ENCODE peak calls at places on chromosome 14, in six cellular contexts. One of them, this sample, is unnamed.

GRCh38 chr14:28763914-28764848 is 2.4 kb upstream of the FOXG1 start:
- DNase-seq in A549: no peak
- DNase-seq in HepG2: no peak
- DNase-seq in K562: no peak
- DNase-seq in GM12878: no peak
- DNase-seq in endothelial cell of umbilical vein: no peak
- DNase-seq in this sample: no peak

GRCh38 chr14:44914849-44915248 is 46.9 kb downstream of the KLHL28 start:
- DNase-seq in A549: peak
- DNase-seq in HepG2: peak
- DNase-seq in K562: no peak
- DNase-seq in GM12878: no peak
- DNase-seq in endothelial cell of umbilical vein: no peak
- DNase-seq in this sample: no peak

GRCh38 chr14:23727566-23728335 is 91.6 kb downstream of the DHRS2 start:
- DNase-seq in A549: peak
- DNase-seq in HepG2: peak
- DNase-seq in K562: peak
- DNase-seq in GM12878: no peak
- DNase-seq in endothelial cell of umbilical vein: peak
- DNase-seq in this sample: peak

GRCh38 chr14:58078068-58078467 is 73.9 kb downstream of the ARMH4 start:
- DNase-seq in A549: no peak
- DNase-seq in HepG2: no peak
- DNase-seq in K562: no peak
- DNase-seq in GM12878: no peak
- DNase-seq in endothelial cell of umbilical vein: no peak
- DNase-seq in this sample: no peak

GRCh38 chr14:33704486-33704885 is 246.4 kb downstream of the EGLN3 start:
- DNase-seq in A549: no peak
- DNase-seq in HepG2: no peak
- DNase-seq in K562: no peak
- DNase-seq in GM12878: no peak
- DNase-seq in endothelial cell of umbilical vein: no peak
- DNase-seq in this sample: no peak

GRCh38 chr14:36518031-36518585 is 1.9 kb downstream of the NKX2-1 start:
- DNase-seq in A549: no peak
- DNase-seq in HepG2: no peak
- DNase-seq in K562: no peak
- DNase-seq in GM12878: no peak
- DNase-seq in endothelial cell of umbilical vein: no peak
- DNase-seq in this sample: no peak

GRCh38 chr14:22886500-22887259 is 3.7 kb downstream of the REM2 start:
- DNase-seq in A549: peak
- DNase-seq in HepG2: no peak
- DNase-seq in K562: peak
- DNase-seq in GM12878: peak
- DNase-seq in endothelial cell of umbilical vein: peak
- DNase-seq in this sample: peak

GRCh38 chr14:94936901-94937321 is 167.0 kb upstream of the GSC start:
- DNase-seq in A549: no peak
- DNase-seq in HepG2: no peak
- DNase-seq in K562: no peak
- DNase-seq in GM12878: no peak
- DNase-seq in endothelial cell of umbilical vein: no peak
- DNase-seq in this sample: no peak

GRCh38 chr14:25516838-25517237 is 466.9 kb upstream of the STXBP6 start:
- DNase-seq in A549: no peak
- DNase-seq in HepG2: no peak
- DNase-seq in K562: no peak
- DNase-seq in GM12878: no peak
- DNase-seq in endothelial cell of umbilical vein: no peak
- DNase-seq in this sample: no peak

GRCh38 chr14:68669101-68669500 is 123.8 kb downstream of the ZFP36L1 start:
- DNase-seq in A549: no peak
- DNase-seq in HepG2: no peak
- DNase-seq in K562: no peak
- DNase-seq in GM12878: no peak
- DNase-seq in endothelial cell of umbilical vein: no peak
- DNase-seq in this sample: no peak

GRCh38 chr14:35254736-35255135 is 37.4 kb upstream of the PSMA6 start:
- DNase-seq in A549: no peak
- DNase-seq in HepG2: no peak
- DNase-seq in K562: no peak
- DNase-seq in GM12878: peak
- DNase-seq in endothelial cell of umbilical vein: no peak
- DNase-seq in this sample: peak

GRCh38 chr14:20427231-20428009 is 8.5 kb downstream of the KLHL33 start:
- DNase-seq in A549: peak
- DNase-seq in HepG2: peak
- DNase-seq in K562: peak
- DNase-seq in GM12878: peak
- DNase-seq in endothelial cell of umbilical vein: peak
- DNase-seq in this sample: peak

GRCh38 chr14:68444449-68445168 is 348.3 kb downstream of the ZFP36L1 start:
- DNase-seq in A549: no peak
- DNase-seq in HepG2: peak
- DNase-seq in K562: no peak
- DNase-seq in GM12878: no peak
- DNase-seq in endothelial cell of umbilical vein: peak
- DNase-seq in this sample: no peak

GRCh38 chr14:63938198-63939005 is 85.6 kb downstream of the SYNE2 start:
- DNase-seq in A549: no peak
- DNase-seq in HepG2: no peak
- DNase-seq in K562: no peak
- DNase-seq in GM12878: peak
- DNase-seq in endothelial cell of umbilical vein: no peak
- DNase-seq in this sample: no peak

GRCh38 chr14:85531594-85532391 is 1.8 kb downstream of the FLRT2 start:
- DNase-seq in A549: peak
- DNase-seq in HepG2: no peak
- DNase-seq in K562: no peak
- DNase-seq in GM12878: no peak
- DNase-seq in endothelial cell of umbilical vein: peak
- DNase-seq in this sample: no peak

GRCh38 chr14:58898655-58899316 is 261.0 kb downstream of the DACT1 start:
- DNase-seq in A549: peak
- DNase-seq in HepG2: no peak
- DNase-seq in K562: no peak
- DNase-seq in GM12878: no peak
- DNase-seq in endothelial cell of umbilical vein: peak
- DNase-seq in this sample: no peak

GRCh38 chr14:57769863-57770523 is 95.9 kb downstream of the SLC35F4 start:
- DNase-seq in A549: no peak
- DNase-seq in HepG2: no peak
- DNase-seq in K562: no peak
- DNase-seq in GM12878: no peak
- DNase-seq in endothelial cell of umbilical vein: no peak
- DNase-seq in this sample: no peak

GRCh38 chr14:63454863-63455622 is 88.1 kb downstream of the PPP2R5E start:
- DNase-seq in A549: no peak
- DNase-seq in HepG2: no peak
- DNase-seq in K562: no peak
- DNase-seq in GM12878: no peak
- DNase-seq in endothelial cell of umbilical vein: no peak
- DNase-seq in this sample: peak

GRCh38 chr14:91249841-91250616 is 5.5 kb upstream of the GPR68 start:
- DNase-seq in A549: peak
- DNase-seq in HepG2: peak
- DNase-seq in K562: peak
- DNase-seq in GM12878: peak
- DNase-seq in endothelial cell of umbilical vein: no peak
- DNase-seq in this sample: peak

GRCh38 chr14:91901449-91902250 is 34.3 kb upstream of the TC2N start:
- DNase-seq in A549: no peak
- DNase-seq in HepG2: no peak
- DNase-seq in K562: no peak
- DNase-seq in GM12878: no peak
- DNase-seq in endothelial cell of umbilical vein: peak
- DNase-seq in this sample: no peak

GRCh38 chr14:94320243-94320642 is 2.9 kb downstream of the SERPINA6 start:
- DNase-seq in A549: peak
- DNase-seq in HepG2: peak
- DNase-seq in K562: no peak
- DNase-seq in GM12878: no peak
- DNase-seq in endothelial cell of umbilical vein: no peak
- DNase-seq in this sample: peak

GRCh38 chr14:54440037-54440436 is 1.1 kb downstream of the CNIH1 start:
- DNase-seq in A549: no peak
- DNase-seq in HepG2: no peak
- DNase-seq in K562: no peak
- DNase-seq in GM12878: no peak
- DNase-seq in endothelial cell of umbilical vein: peak
- DNase-seq in this sample: no peak

GRCh38 chr14:100155049-100155621 is 4.3 kb downstream of the DEGS2 start:
- DNase-seq in A549: peak
- DNase-seq in HepG2: peak
- DNase-seq in K562: peak
- DNase-seq in GM12878: no peak
- DNase-seq in endothelial cell of umbilical vein: peak
- DNase-seq in this sample: peak

GRCh38 chr14:27392153-27392552 is 794.3 kb upstream of the NOVA1 start:
- DNase-seq in A549: no peak
- DNase-seq in HepG2: no peak
- DNase-seq in K562: no peak
- DNase-seq in GM12878: no peak
- DNase-seq in endothelial cell of umbilical vein: peak
- DNase-seq in this sample: no peak

GRCh38 chr14:89900822-89901221 is 53.7 kb downstream of the EFCAB11 start:
- DNase-seq in A549: no peak
- DNase-seq in HepG2: no peak
- DNase-seq in K562: no peak
- DNase-seq in GM12878: no peak
- DNase-seq in endothelial cell of umbilical vein: peak
- DNase-seq in this sample: no peak

DNA sequence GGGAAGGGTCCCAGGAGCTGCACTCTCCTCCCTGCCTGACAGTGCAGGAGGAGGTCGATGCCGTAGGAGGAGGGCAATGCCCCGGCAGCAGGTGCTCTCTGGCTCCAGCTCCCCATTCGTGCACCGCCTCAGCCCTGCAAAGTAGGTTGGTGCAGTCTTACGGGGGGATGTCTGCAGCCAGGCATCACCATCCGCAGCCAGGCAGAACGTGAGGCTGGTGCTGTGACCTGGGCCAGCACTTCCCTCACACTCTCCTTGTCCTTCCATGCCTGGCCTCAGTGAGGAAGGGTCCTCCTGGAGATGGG is 185.0 kb upstream of the C14orf180 start:
- DNase-seq in A549: no peak
- DNase-seq in HepG2: no peak
- DNase-seq in K562: no peak
- DNase-seq in GM12878: no peak
- DNase-seq in endothelial cell of umbilical vein: no peak
- DNase-seq in this sample: no peak
- TF ChIP-seq MYC in A549: no peak
- TF ChIP-seq MYC in HepG2: no peak
- TF ChIP-seq MYC in K562: no peak
- TF ChIP-seq MYC in GM12878: no peak
- TF ChIP-seq MYC in endothelial cell of umbilical vein: no peak
- TF ChIP-seq MYC in this sample: no peak

GRCh38 chr14:76516884-76517283 is 140.9 kb downstream of the ESRRB start:
- DNase-seq in A549: no peak
- DNase-seq in HepG2: no peak
- DNase-seq in K562: no peak
- DNase-seq in GM12878: no peak
- DNase-seq in endothelial cell of umbilical vein: no peak
- DNase-seq in this sample: peak
- TF ChIP-seq MAX in A549: no peak
- TF ChIP-seq MAX in HepG2: no peak
- TF ChIP-seq MAX in K562: no peak
- TF ChIP-seq MAX in GM12878: no peak
- TF ChIP-seq MAX in endothelial cell of umbilical vein: no peak
- TF ChIP-seq MAX in this sample: no peak

DNA sequence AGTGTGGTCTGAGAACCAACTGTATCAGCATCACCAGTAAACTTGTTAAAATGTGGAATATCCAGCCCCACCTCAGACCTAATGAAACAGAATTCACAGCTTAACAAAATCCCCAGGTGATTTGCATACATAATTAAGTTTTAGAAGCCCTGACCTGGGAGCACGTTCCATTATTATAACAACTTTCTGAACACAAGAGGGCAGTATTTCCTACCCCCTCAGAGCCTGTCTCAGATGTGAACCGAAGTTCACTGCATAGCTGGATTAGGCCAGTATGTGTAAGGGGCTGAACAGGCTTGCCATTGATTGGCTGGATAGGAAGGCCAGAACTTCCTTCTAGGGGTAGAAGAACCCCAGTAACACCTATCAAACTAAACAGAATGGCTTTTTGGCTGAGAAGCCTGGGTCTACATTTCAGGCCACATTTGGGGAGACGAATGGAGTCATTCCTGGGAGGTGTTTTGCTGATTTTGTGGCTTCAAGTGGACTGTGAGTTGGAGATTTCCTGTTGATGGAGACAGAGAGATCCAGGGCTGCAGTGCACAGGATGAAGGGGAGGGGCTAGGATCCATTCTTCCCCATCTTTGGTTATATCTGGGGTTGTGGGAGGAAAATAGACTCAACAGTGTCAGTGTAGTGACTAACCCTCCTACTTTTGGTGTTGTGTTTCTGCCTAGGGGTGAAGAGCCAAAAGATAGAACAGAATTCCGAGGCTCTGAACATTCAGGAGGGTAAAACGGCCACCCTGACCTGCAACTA is 94.7 kb upstream of the OR4E1 start:
- DNase-seq in A549: peak
- DNase-seq in HepG2: peak
- DNase-seq in K562: peak
- DNase-seq in GM12878: peak
- DNase-seq in endothelial cell of umbilical vein: peak
- DNase-seq in this sample: peak
- TF ChIP-seq CTCF in A549: peak
- TF ChIP-seq CTCF in HepG2: peak
- TF ChIP-seq CTCF in K562: peak
- TF ChIP-seq CTCF in GM12878: peak
- TF ChIP-seq CTCF in endothelial cell of umbilical vein: peak
- TF ChIP-seq CTCF in this sample: peak

DNA sequence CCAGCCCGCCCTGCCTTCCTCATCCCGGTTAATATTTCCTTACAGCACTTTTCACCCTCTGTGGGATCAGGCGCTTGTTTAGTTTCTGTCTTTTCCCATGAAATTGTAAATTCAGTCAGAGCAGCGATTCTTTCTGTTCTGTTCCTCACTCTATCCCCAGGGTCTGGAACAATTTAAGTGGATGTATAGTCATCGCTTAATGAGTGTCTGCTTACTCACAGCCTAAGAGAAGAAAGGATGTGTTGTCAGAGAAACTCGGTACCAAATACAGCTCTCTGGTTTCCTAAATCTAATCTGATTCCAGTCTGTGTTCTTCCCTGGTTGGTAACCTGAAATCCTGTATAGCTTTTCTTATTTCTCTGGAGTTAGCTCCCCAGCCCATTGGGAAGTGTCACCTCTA is 44.9 kb downstream of the FOS start:
- DNase-seq in A549: no peak
- DNase-seq in HepG2: no peak
- DNase-seq in K562: no peak
- DNase-seq in GM12878: no peak
- DNase-seq in endothelial cell of umbilical vein: no peak
- DNase-seq in this sample: no peak
- TF ChIP-seq MYC in A549: no peak
- TF ChIP-seq MYC in HepG2: no peak
- TF ChIP-seq MYC in K562: no peak
- TF ChIP-seq MYC in GM12878: no peak
- TF ChIP-seq MYC in endothelial cell of umbilical vein: no peak
- TF ChIP-seq MYC in this sample: no peak